ENCODE peak calls at places on chromosome 14, in seven cellular contexts. One of them, this sample, is unnamed.

GRCh38 chr14:75506930-75507329 is 15.3 kb upstream of the BATF start:
- DNase-seq in iPS-NIHi11: no peak
- DNase-seq in AG04450: no peak
- DNase-seq in colonic mucosa: no peak
- DNase-seq in sigmoid colon: no peak
- DNase-seq in NCI-H524: no peak
- DNase-seq in stimulated activated CD4-positive, alpha-beta T cell treated with anti-CD3 and anti-CD28 coated beads, Interleukin-1b, Interleukin-23, amount 100 ng/mL, for 24 hours: no peak
- DNase-seq in this sample: no peak

GRCh38 chr14:92951912-92952471 is 29.0 kb downstream of the CHGA start:
- DNase-seq in iPS-NIHi11: peak
- DNase-seq in NCI-H524: peak
- DNase-seq in colonic mucosa: peak
- DNase-seq in stimulated activated CD4-positive, alpha-beta T cell treated with anti-CD3 and anti-CD28 coated beads, Interleukin-1b, Interleukin-23, amount 100 ng/mL, for 24 hours: peak
- DNase-seq in AG04450: peak
- DNase-seq in sigmoid colon: peak
- DNase-seq in this sample: peak

GRCh38 chr14:24986206-24986893 is 63.6 kb downstream of the STXBP6 start:
- DNase-seq in colonic mucosa: no peak
- DNase-seq in NCI-H524: no peak
- DNase-seq in iPS-NIHi11: no peak
- DNase-seq in stimulated activated CD4-positive, alpha-beta T cell treated with anti-CD3 and anti-CD28 coated beads, Interleukin-1b, Interleukin-23, amount 100 ng/mL, for 24 hours: no peak
- DNase-seq in sigmoid colon: peak
- DNase-seq in AG04450: no peak
- DNase-seq in this sample: no peak

GRCh38 chr14:31080060-31080459 is 53.9 kb upstream of the STRN3 start:
- DNase-seq in AG04450: peak
- DNase-seq in NCI-H524: no peak
- DNase-seq in stimulated activated CD4-positive, alpha-beta T cell treated with anti-CD3 and anti-CD28 coated beads, Interleukin-1b, Interleukin-23, amount 100 ng/mL, for 24 hours: no peak
- DNase-seq in colonic mucosa: no peak
- DNase-seq in iPS-NIHi11: no peak
- DNase-seq in sigmoid colon: no peak
- DNase-seq in this sample: no peak

GRCh38 chr14:105448706-105449111 is 25.9 kb upstream of the CRIP2 start:
- DNase-seq in AG04450: peak
- DNase-seq in colonic mucosa: peak
- DNase-seq in stimulated activated CD4-positive, alpha-beta T cell treated with anti-CD3 and anti-CD28 coated beads, Interleukin-1b, Interleukin-23, amount 100 ng/mL, for 24 hours: peak
- DNase-seq in NCI-H524: peak
- DNase-seq in iPS-NIHi11: peak
- DNase-seq in sigmoid colon: peak
- DNase-seq in this sample: peak

GRCh38 chr14:103402700-103403099 is 17.5 kb downstream of the MARK3 start:
- DNase-seq in colonic mucosa: no peak
- DNase-seq in AG04450: no peak
- DNase-seq in iPS-NIHi11: no peak
- DNase-seq in stimulated activated CD4-positive, alpha-beta T cell treated with anti-CD3 and anti-CD28 coated beads, Interleukin-1b, Interleukin-23, amount 100 ng/mL, for 24 hours: no peak
- DNase-seq in NCI-H524: no peak
- DNase-seq in sigmoid colon: no peak
- DNase-seq in this sample: no peak

GRCh38 chr14:97625512-97625911 is 828.3 kb downstream of the VRK1 start:
- DNase-seq in NCI-H524: peak
- DNase-seq in sigmoid colon: no peak
- DNase-seq in colonic mucosa: no peak
- DNase-seq in iPS-NIHi11: no peak
- DNase-seq in stimulated activated CD4-positive, alpha-beta T cell treated with anti-CD3 and anti-CD28 coated beads, Interleukin-1b, Interleukin-23, amount 100 ng/mL, for 24 hours: no peak
- DNase-seq in AG04450: no peak
- DNase-seq in this sample: no peak

GRCh38 chr14:33467967-33468366 is 482.9 kb downstream of the EGLN3 start:
- DNase-seq in sigmoid colon: no peak
- DNase-seq in NCI-H524: no peak
- DNase-seq in AG04450: no peak
- DNase-seq in colonic mucosa: no peak
- DNase-seq in stimulated activated CD4-positive, alpha-beta T cell treated with anti-CD3 and anti-CD28 coated beads, Interleukin-1b, Interleukin-23, amount 100 ng/mL, for 24 hours: no peak
- DNase-seq in iPS-NIHi11: no peak
- DNase-seq in this sample: no peak

GRCh38 chr14:104211242-104211641 is 72.9 kb downstream of the KIF26A start:
- DNase-seq in iPS-NIHi11: no peak
- DNase-seq in colonic mucosa: no peak
- DNase-seq in sigmoid colon: no peak
- DNase-seq in stimulated activated CD4-positive, alpha-beta T cell treated with anti-CD3 and anti-CD28 coated beads, Interleukin-1b, Interleukin-23, amount 100 ng/mL, for 24 hours: no peak
- DNase-seq in NCI-H524: no peak
- DNase-seq in AG04450: no peak
- DNase-seq in this sample: no peak

GRCh38 chr14:104795781-104796681 is 483 bp upstream of the AKT1 start:
- DNase-seq in colonic mucosa: peak
- DNase-seq in sigmoid colon: no peak
- DNase-seq in stimulated activated CD4-positive, alpha-beta T cell treated with anti-CD3 and anti-CD28 coated beads, Interleukin-1b, Interleukin-23, amount 100 ng/mL, for 24 hours: peak
- DNase-seq in iPS-NIHi11: peak
- DNase-seq in AG04450: no peak
- DNase-seq in NCI-H524: no peak
- DNase-seq in this sample: no peak

GRCh38 chr14:93914278-93914677 is 12.9 kb upstream of the FAM181A start:
- DNase-seq in NCI-H524: no peak
- DNase-seq in AG04450: no peak
- DNase-seq in stimulated activated CD4-positive, alpha-beta T cell treated with anti-CD3 and anti-CD28 coated beads, Interleukin-1b, Interleukin-23, amount 100 ng/mL, for 24 hours: no peak
- DNase-seq in iPS-NIHi11: no peak
- DNase-seq in colonic mucosa: no peak
- DNase-seq in sigmoid colon: no peak
- DNase-seq in this sample: no peak

GRCh38 chr14:54772451-54772881 is 130.2 kb downstream of the GCH1 start:
- DNase-seq in NCI-H524: no peak
- DNase-seq in sigmoid colon: no peak
- DNase-seq in colonic mucosa: no peak
- DNase-seq in iPS-NIHi11: no peak
- DNase-seq in AG04450: no peak
- DNase-seq in stimulated activated CD4-positive, alpha-beta T cell treated with anti-CD3 and anti-CD28 coated beads, Interleukin-1b, Interleukin-23, amount 100 ng/mL, for 24 hours: no peak
- DNase-seq in this sample: no peak

GRCh38 chr14:61724133-61724532 is 28.8 kb downstream of the HIF1A start:
- DNase-seq in sigmoid colon: no peak
- DNase-seq in AG04450: no peak
- DNase-seq in iPS-NIHi11: no peak
- DNase-seq in colonic mucosa: no peak
- DNase-seq in NCI-H524: no peak
- DNase-seq in stimulated activated CD4-positive, alpha-beta T cell treated with anti-CD3 and anti-CD28 coated beads, Interleukin-1b, Interleukin-23, amount 100 ng/mL, for 24 hours: no peak
- DNase-seq in this sample: no peak

GRCh38 chr14:103111297-103111981 is 11.8 kb upstream of the TNFAIP2 start:
- DNase-seq in sigmoid colon: no peak
- DNase-seq in iPS-NIHi11: no peak
- DNase-seq in colonic mucosa: no peak
- DNase-seq in AG04450: no peak
- DNase-seq in NCI-H524: no peak
- DNase-seq in stimulated activated CD4-positive, alpha-beta T cell treated with anti-CD3 and anti-CD28 coated beads, Interleukin-1b, Interleukin-23, amount 100 ng/mL, for 24 hours: no peak
- DNase-seq in this sample: no peak

GRCh38 chr14:91892918-91893527 is 25.7 kb upstream of the TC2N start:
- DNase-seq in NCI-H524: no peak
- DNase-seq in colonic mucosa: no peak
- DNase-seq in iPS-NIHi11: peak
- DNase-seq in sigmoid colon: peak
- DNase-seq in AG04450: no peak
- DNase-seq in stimulated activated CD4-positive, alpha-beta T cell treated with anti-CD3 and anti-CD28 coated beads, Interleukin-1b, Interleukin-23, amount 100 ng/mL, for 24 hours: no peak
- DNase-seq in this sample: peak

GRCh38 chr14:67582061-67582460 is 18.0 kb downstream of the PIGH start:
- DNase-seq in colonic mucosa: no peak
- DNase-seq in stimulated activated CD4-positive, alpha-beta T cell treated with anti-CD3 and anti-CD28 coated beads, Interleukin-1b, Interleukin-23, amount 100 ng/mL, for 24 hours: no peak
- DNase-seq in sigmoid colon: no peak
- DNase-seq in AG04450: no peak
- DNase-seq in NCI-H524: no peak
- DNase-seq in iPS-NIHi11: no peak
- DNase-seq in this sample: no peak

GRCh38 chr14:93120522-93120921 is 4.8 kb upstream of the ITPK1 start:
- DNase-seq in colonic mucosa: no peak
- DNase-seq in stimulated activated CD4-positive, alpha-beta T cell treated with anti-CD3 and anti-CD28 coated beads, Interleukin-1b, Interleukin-23, amount 100 ng/mL, for 24 hours: no peak
- DNase-seq in NCI-H524: no peak
- DNase-seq in AG04450: no peak
- DNase-seq in sigmoid colon: no peak
- DNase-seq in iPS-NIHi11: no peak
- DNase-seq in this sample: no peak